ENCODE peak calls at places on chromosomes 4 and X, in six cellular contexts. One of them, this sample, is unnamed.

GRCh38 chr4:182427530-182427929 is 184.3 kb downstream of the TENM3 start:
- DNase-seq in left lung: no peak
- DNase-seq in Peyer's patch: no peak
- DNase-seq in small intestine: no peak
- DNase-seq in mesendoderm: no peak
- DNase-seq in heart left ventricle: no peak
- DNase-seq in this sample: no peak

GRCh38 chr4:150257338-150257737 is 179.1 kb downstream of the DCLK2 start:
- DNase-seq in left lung: no peak
- DNase-seq in Peyer's patch: peak; percentile 69
- DNase-seq in small intestine: peak; percentile 89
- DNase-seq in mesendoderm: no peak
- DNase-seq in heart left ventricle: no peak
- DNase-seq in this sample: no peak

GRCh38 chrX:120428309-120428708 is 40.8 kb downstream of the LAMP2 start:
- DNase-seq in left lung: no peak
- DNase-seq in Peyer's patch: no peak
- DNase-seq in small intestine: peak; percentile 27
- DNase-seq in mesendoderm: peak; percentile 83
- DNase-seq in heart left ventricle: no peak
- DNase-seq in this sample: no peak

GRCh38 chr4:160370046-160370445 is 1267.2 kb downstream of the RAPGEF2 start:
- DNase-seq in left lung: no peak
- DNase-seq in Peyer's patch: no peak
- DNase-seq in small intestine: no peak
- DNase-seq in mesendoderm: peak; percentile 5
- DNase-seq in heart left ventricle: no peak
- DNase-seq in this sample: no peak

GRCh38 chrX:15416133-15416993 is 32.1 kb upstream of the VEGFD start:
- DNase-seq in left lung: no peak
- DNase-seq in Peyer's patch: no peak
- DNase-seq in small intestine: no peak
- DNase-seq in mesendoderm: peak; percentile 41
- DNase-seq in heart left ventricle: no peak
- DNase-seq in this sample: no peak

GRCh38 chr4:16579866-16580265 is 318.6 kb downstream of the LDB2 start:
- DNase-seq in left lung: no peak
- DNase-seq in Peyer's patch: no peak
- DNase-seq in small intestine: no peak
- DNase-seq in mesendoderm: no peak
- DNase-seq in heart left ventricle: no peak
- DNase-seq in this sample: no peak

GRCh38 chrX:102985182-102985581 is 48.1 kb downstream of the RAB40AL start:
- DNase-seq in left lung: no peak
- DNase-seq in Peyer's patch: no peak
- DNase-seq in small intestine: no peak
- DNase-seq in mesendoderm: no peak
- DNase-seq in heart left ventricle: no peak
- DNase-seq in this sample: no peak

GRCh38 chrX:76428243-76429130 is 977 bp downstream of the MAGEE1 start:
- DNase-seq in left lung: peak; percentile 33
- DNase-seq in Peyer's patch: peak; percentile 39
- DNase-seq in small intestine: peak; percentile 1
- DNase-seq in mesendoderm: peak; percentile 11
- DNase-seq in heart left ventricle: peak; percentile 6
- DNase-seq in this sample: peak; percentile 25

GRCh38 chrX:40952855-40953254 is 132.4 kb upstream of the USP9X start:
- DNase-seq in left lung: no peak
- DNase-seq in Peyer's patch: no peak
- DNase-seq in small intestine: peak; percentile 69
- DNase-seq in mesendoderm: no peak
- DNase-seq in heart left ventricle: no peak
- DNase-seq in this sample: no peak

GRCh38 chrX:104565791-104566687 is at the start of gene IL1RAPL2:
- DNase-seq in left lung: no peak
- DNase-seq in Peyer's patch: no peak
- DNase-seq in small intestine: peak; percentile 46
- DNase-seq in mesendoderm: peak; percentile 74
- DNase-seq in heart left ventricle: no peak
- DNase-seq in this sample: no peak

GRCh38 chr4:99536148-99536728 is 25.4 kb downstream of the C4orf17 start:
- DNase-seq in left lung: no peak
- DNase-seq in Peyer's patch: no peak
- DNase-seq in small intestine: no peak
- DNase-seq in mesendoderm: no peak
- DNase-seq in heart left ventricle: peak; percentile 7
- DNase-seq in this sample: no peak

GRCh38 chr4:8089862-8090261 is 68.8 kb downstream of the ABLIM2 start:
- DNase-seq in left lung: no peak
- DNase-seq in Peyer's patch: no peak
- DNase-seq in small intestine: no peak
- DNase-seq in mesendoderm: no peak
- DNase-seq in heart left ventricle: no peak
- DNase-seq in this sample: no peak
- H3K27me3 ChIP-seq in left lung: no peaks in the 10 kb centered on the region
- H3K27me3 ChIP-seq in Peyer's patch: no peaks in the 10 kb centered on the region
- H3K27me3 ChIP-seq in small intestine: no peaks in the 10 kb centered on the region
- H3K27me3 ChIP-seq in mesendoderm: no peaks in the 10 kb centered on the region
- H3K27me3 ChIP-seq in heart left ventricle: no peaks in the 10 kb centered on the region
- H3K27me3 ChIP-seq in this sample: no peaks in the 10 kb centered on the region

GRCh38 chr4:169250796-169251195 is 20.0 kb downstream of the SH3RF1 start:
- DNase-seq in left lung: no peak
- DNase-seq in Peyer's patch: no peak
- DNase-seq in small intestine: peak; percentile 94
- DNase-seq in mesendoderm: no peak
- DNase-seq in heart left ventricle: no peak
- DNase-seq in this sample: no peak
- H3K4me1 ChIP-seq in left lung: peaks cover 38% of the 10 kb centered on the region
- H3K4me1 ChIP-seq in Peyer's patch: peaks cover 49% of the 10 kb centered on the region
- H3K4me1 ChIP-seq in small intestine: peaks cover 27% of the 10 kb centered on the region
- H3K4me1 ChIP-seq in mesendoderm: peaks cover 23% of the 10 kb centered on the region
- H3K4me1 ChIP-seq in heart left ventricle: peaks cover 56% of the 10 kb centered on the region
- H3K4me1 ChIP-seq in this sample: peaks cover 64% of the 10 kb centered on the region

GRCh38 chrX:74911494-74911893 is 13.8 kb downstream of the NEXMIF start:
- DNase-seq in left lung: no peak
- DNase-seq in Peyer's patch: no peak
- DNase-seq in small intestine: no peak
- DNase-seq in mesendoderm: no peak
- DNase-seq in heart left ventricle: no peak
- DNase-seq in this sample: no peak
- H3K27me3 ChIP-seq in left lung: no peaks in the 10 kb centered on the region
- H3K27me3 ChIP-seq in Peyer's patch: no peaks in the 10 kb centered on the region
- H3K27me3 ChIP-seq in small intestine: no peaks in the 10 kb centered on the region
- H3K27me3 ChIP-seq in mesendoderm: no peaks in the 10 kb centered on the region
- H3K27me3 ChIP-seq in heart left ventricle: peaks cover 7% of the 10 kb centered on the region
- H3K27me3 ChIP-seq in this sample: no peaks in the 10 kb centered on the region

DNA sequence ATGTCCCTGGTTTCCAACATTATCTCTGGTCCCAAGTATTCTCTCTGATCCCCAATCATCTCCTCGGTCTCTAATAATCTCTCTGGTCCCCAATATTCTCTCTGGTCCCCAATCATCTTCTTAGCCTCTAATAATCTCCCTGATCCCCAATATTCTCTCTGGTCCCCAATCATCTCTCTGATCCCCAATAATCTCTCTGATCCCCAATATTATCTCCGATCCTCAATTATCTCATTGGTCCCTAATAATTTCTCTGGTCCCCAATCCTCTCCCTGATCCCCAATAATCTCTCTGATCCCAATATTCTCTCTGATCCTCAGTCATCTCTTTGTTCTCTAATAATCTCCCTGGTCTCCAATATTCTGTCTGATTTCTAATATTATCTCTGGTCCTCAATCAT is 16.6 kb downstream of the P2RY8 start:
- DNase-seq in left lung: no peak
- DNase-seq in Peyer's patch: no peak
- DNase-seq in small intestine: no peak
- DNase-seq in mesendoderm: no peak
- DNase-seq in heart left ventricle: no peak
- DNase-seq in this sample: no peak
- H3K4me1 ChIP-seq in left lung: peaks cover 5% of the 10 kb centered on the region
- H3K4me1 ChIP-seq in Peyer's patch: no peaks in the 10 kb centered on the region
- H3K4me1 ChIP-seq in small intestine: no peaks in the 10 kb centered on the region
- H3K4me1 ChIP-seq in mesendoderm: peaks cover 2% of the 10 kb centered on the region
- H3K4me1 ChIP-seq in heart left ventricle: peaks cover 20% of the 10 kb centered on the region
- H3K4me1 ChIP-seq in this sample: no peaks in the 10 kb centered on the region

GRCh38 chr4:40908702-40909362 is 159.1 kb downstream of the NSUN7 start:
- DNase-seq in left lung: peak; percentile 74
- DNase-seq in Peyer's patch: peak; percentile 70
- DNase-seq in small intestine: peak; percentile 70
- DNase-seq in mesendoderm: peak; percentile 95
- DNase-seq in heart left ventricle: peak; percentile 57
- DNase-seq in this sample: peak; percentile 70

GRCh38 chr4:40912455-40913055 is 162.8 kb downstream of the NSUN7 start:
- DNase-seq in left lung: no peak
- DNase-seq in Peyer's patch: no peak
- DNase-seq in small intestine: no peak
- DNase-seq in mesendoderm: no peak
- DNase-seq in heart left ventricle: no peak
- DNase-seq in this sample: no peak

GRCh38 chr4:40909363-40909876 is 159.7 kb downstream of the NSUN7 start:
- DNase-seq in left lung: no peak
- DNase-seq in Peyer's patch: no peak
- DNase-seq in small intestine: no peak
- DNase-seq in mesendoderm: no peak
- DNase-seq in heart left ventricle: no peak
- DNase-seq in this sample: no peak

GRCh38 chr4:40910706-40911105 is 161.0 kb downstream of the NSUN7 start:
- DNase-seq in left lung: no peak
- DNase-seq in Peyer's patch: no peak
- DNase-seq in small intestine: no peak
- DNase-seq in mesendoderm: no peak
- DNase-seq in heart left ventricle: no peak
- DNase-seq in this sample: no peak

DNA sequence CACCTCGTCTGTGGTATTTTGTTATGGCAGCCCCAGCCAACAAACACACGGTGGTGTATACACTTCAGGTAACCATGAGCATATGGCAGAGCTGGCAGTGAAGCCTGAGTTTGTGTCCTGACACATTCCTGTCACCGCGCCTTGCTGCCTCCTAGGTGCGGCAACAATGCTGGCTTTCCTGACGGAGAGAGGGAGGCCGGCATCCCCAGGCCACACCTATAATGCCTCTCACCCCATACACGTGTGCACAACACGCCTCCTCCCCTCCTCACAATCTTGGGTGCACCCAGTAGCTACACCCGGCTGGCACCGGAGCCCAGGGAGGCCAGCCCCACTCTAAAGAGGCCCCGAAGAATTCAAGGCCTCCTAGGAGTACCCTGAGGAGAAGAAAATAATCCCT is 158.5 kb downstream of the NSUN7 start:
- DNase-seq in left lung: peak; percentile 51
- DNase-seq in Peyer's patch: peak; percentile 56
- DNase-seq in small intestine: no peak
- DNase-seq in mesendoderm: peak; percentile 79
- DNase-seq in heart left ventricle: no peak
- DNase-seq in this sample: no peak
- H3K27me3 ChIP-seq in left lung: no peaks in the 10 kb centered on the region
- H3K27me3 ChIP-seq in Peyer's patch: no peaks in the 10 kb centered on the region
- H3K27me3 ChIP-seq in small intestine: no peaks in the 10 kb centered on the region
- H3K27me3 ChIP-seq in mesendoderm: no peaks in the 10 kb centered on the region
- H3K27me3 ChIP-seq in heart left ventricle: no peaks in the 10 kb centered on the region
- H3K27me3 ChIP-seq in this sample: no peaks in the 10 kb centered on the region

GRCh38 chrX:25049971-25050370 is 34.2 kb upstream of the ARX start:
- DNase-seq in left lung: no peak
- DNase-seq in Peyer's patch: no peak
- DNase-seq in small intestine: no peak
- DNase-seq in mesendoderm: no peak
- DNase-seq in heart left ventricle: no peak
- DNase-seq in this sample: no peak
- H3K4me1 ChIP-seq in left lung: no peaks in the 10 kb centered on the region
- H3K4me1 ChIP-seq in Peyer's patch: no peaks in the 10 kb centered on the region
- H3K4me1 ChIP-seq in small intestine: no peaks in the 10 kb centered on the region
- H3K4me1 ChIP-seq in mesendoderm: no peaks in the 10 kb centered on the region
- H3K4me1 ChIP-seq in heart left ventricle: no peaks in the 10 kb centered on the region
- H3K4me1 ChIP-seq in this sample: no peaks in the 10 kb centered on the region

DNA sequence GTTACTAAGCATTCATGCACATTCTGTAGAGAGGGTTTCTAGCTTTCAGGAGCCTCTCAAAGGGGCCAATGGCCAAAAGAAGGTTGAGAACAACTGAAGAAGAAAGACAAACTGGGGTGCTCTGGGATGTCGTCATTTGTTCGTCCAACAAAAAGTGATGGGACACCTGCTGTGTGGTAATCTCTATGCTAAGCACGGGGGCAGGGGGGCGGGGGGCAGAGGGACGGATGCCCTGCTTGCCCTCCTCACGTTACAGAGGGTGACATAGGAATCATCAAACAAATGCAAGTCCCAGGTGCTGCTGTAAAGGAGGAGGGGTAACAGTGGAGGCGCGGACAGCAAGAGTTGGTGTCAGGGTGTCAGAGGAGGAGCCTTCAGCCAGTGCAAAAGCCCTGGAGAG is 12.8 kb upstream of the CRMP1 start:
- DNase-seq in left lung: no peak
- DNase-seq in Peyer's patch: no peak
- DNase-seq in small intestine: no peak
- DNase-seq in mesendoderm: peak; percentile 53
- DNase-seq in heart left ventricle: no peak
- DNase-seq in this sample: no peak
- H3K27me3 ChIP-seq in left lung: no peaks in the 10 kb centered on the region
- H3K27me3 ChIP-seq in Peyer's patch: no peaks in the 10 kb centered on the region
- H3K27me3 ChIP-seq in small intestine: no peaks in the 10 kb centered on the region
- H3K27me3 ChIP-seq in mesendoderm: no peaks in the 10 kb centered on the region
- H3K27me3 ChIP-seq in heart left ventricle: no peaks in the 10 kb centered on the region
- H3K27me3 ChIP-seq in this sample: peaks cover 6% of the 10 kb centered on the region

GRCh38 chr4:174451897-174452296 is 70.4 kb downstream of the HPGD start:
- DNase-seq in left lung: no peak
- DNase-seq in Peyer's patch: no peak
- DNase-seq in small intestine: peak; percentile 7
- DNase-seq in mesendoderm: no peak
- DNase-seq in heart left ventricle: no peak
- DNase-seq in this sample: no peak

GRCh38 chr4:174454815-174455473 is 67.3 kb downstream of the HPGD start:
- DNase-seq in left lung: no peak
- DNase-seq in Peyer's patch: no peak
- DNase-seq in small intestine: peak; percentile 59
- DNase-seq in mesendoderm: no peak
- DNase-seq in heart left ventricle: no peak
- DNase-seq in this sample: no peak

GRCh38 chr4:174450452-174450851 is 71.8 kb downstream of the HPGD start:
- DNase-seq in left lung: no peak
- DNase-seq in Peyer's patch: no peak
- DNase-seq in small intestine: no peak
- DNase-seq in mesendoderm: no peak
- DNase-seq in heart left ventricle: no peak
- DNase-seq in this sample: no peak

GRCh38 chr4:174449152-174449551 is 73.1 kb downstream of the HPGD start:
- DNase-seq in left lung: no peak
- DNase-seq in Peyer's patch: no peak
- DNase-seq in small intestine: no peak
- DNase-seq in mesendoderm: no peak
- DNase-seq in heart left ventricle: no peak
- DNase-seq in this sample: no peak

GRCh38 chr4:174450051-174450450 is 72.2 kb downstream of the HPGD start:
- DNase-seq in left lung: no peak
- DNase-seq in Peyer's patch: no peak
- DNase-seq in small intestine: peak; percentile 2
- DNase-seq in mesendoderm: no peak
- DNase-seq in heart left ventricle: no peak
- DNase-seq in this sample: no peak
- H3K4me1 ChIP-seq in left lung: no peaks in the 10 kb centered on the region
- H3K4me1 ChIP-seq in Peyer's patch: peaks cover 13% of the 10 kb centered on the region
- H3K4me1 ChIP-seq in small intestine: peaks cover 10% of the 10 kb centered on the region
- H3K4me1 ChIP-seq in mesendoderm: no peaks in the 10 kb centered on the region
- H3K4me1 ChIP-seq in heart left ventricle: no peaks in the 10 kb centered on the region
- H3K4me1 ChIP-seq in this sample: no peaks in the 10 kb centered on the region